ENCODE peak calls at places on chromosome 3, in ten cellular contexts. R, F, X, P, U, D, A, G, E and H are unnamed samples.

GRCh38 chr3:159128628-159129027 is 326.8 kb downstream of the MFSD1 start:
- DNase-seq in G (peak; percentile 63), R (no peak), F (no peak), U (peak; percentile 20), D (peak; percentile 41), X (no peak), E (no peak), P (no peak), A (peak; percentile 42), H (peak; percentile 24)

GRCh38 chr3:8558645-8559044 is 57.0 kb downstream of the LMCD1 start:
- DNase-seq in D (no peak), U (no peak), A (no peak), R (peak; percentile 27), F (no peak), P (no peak), E (no peak), X (no peak), G (peak; percentile 15), H (no peak)

GRCh38 chr3:124919756-124920155 is 14.8 kb downstream of the MUC13 start:
- DNase-seq in X (no peak), D (no peak), F (no peak), G (peak; percentile 35), A (no peak), P (no peak), E (no peak), R (no peak), U (no peak), H (no peak)

GRCh38 chr3:34212671-34213070 is 414.2 kb downstream of the PDCD6IP start:
- DNase-seq in G (peak; percentile 72), D (peak; percentile 69), U (no peak), P (no peak), X (no peak), A (peak; percentile 8), R (no peak), E (peak; percentile 74), F (no peak), H (peak; percentile 76)

GRCh38 chr3:173584834-173585831 is 187.6 kb downstream of the NLGN1 start:
- DNase-seq in P (peak; percentile 51), E (no peak), D (peak; percentile 74), R (peak; percentile 72), U (peak; percentile 15), A (no peak), X (peak; percentile 34), F (peak; percentile 82), G (peak; percentile 79), H (no peak)

GRCh38 chr3:32106929-32107362 is 526 bp downstream of the GPD1L start:
- DNase-seq in U (no peak), F (peak; percentile 32), D (peak; percentile 7), A (no peak), R (peak; percentile 66), X (no peak), G (peak; percentile 7), E (no peak), P (no peak), H (no peak)

GRCh38 chr3:15377961-15378791 is 45.8 kb upstream of the SH3BP5 start:
- DNase-seq in R (peak; percentile 97), A (peak; percentile 88), P (peak; percentile 93), D (peak; percentile 94), U (peak; percentile 72), F (peak; percentile 99), X (peak; percentile 86), E (peak; percentile 94), G (peak; percentile 91), H (peak; percentile 61)

GRCh38 chr3:119221779-119222320 is 18.8 kb downstream of the B4GALT4 start:
- DNase-seq in A (peak; percentile 57), U (peak; percentile 20), D (no peak), G (no peak), X (no peak), E (no peak), F (no peak), R (no peak), P (no peak), H (no peak)

GRCh38 chr3:59809750-59810444 is 760.1 kb upstream of the CFAP20DC start:
- DNase-seq in G (peak; percentile 51), E (no peak), F (peak; percentile 61), P (no peak), R (no peak), A (no peak), U (peak; percentile 12), X (peak; percentile 20), D (peak; percentile 54), H (no peak)

GRCh38 chr3:101902041-101902440 is 52.7 kb downstream of the NFKBIZ start:
- DNase-seq in U (peak; percentile 56), P (no peak), X (no peak), R (no peak), D (peak; percentile 93), F (no peak), E (no peak), A (peak; percentile 84), G (peak; percentile 88), H (peak; percentile 90)

GRCh38 chr3:79286882-79287281 is 480.9 kb downstream of the ROBO1 start:
- DNase-seq in U (no peak), A (no peak), E (no peak), F (no peak), R (no peak), G (peak; percentile 15), D (peak; percentile 14), X (no peak), P (no peak), H (no peak)
- TF ChIP-seq CTCF in U (no peak), A (no peak), E (no peak), F (no peak), R (no peak), G (no peak), D (no peak), X (no peak), P (no peak), H (no peak)

DNA sequence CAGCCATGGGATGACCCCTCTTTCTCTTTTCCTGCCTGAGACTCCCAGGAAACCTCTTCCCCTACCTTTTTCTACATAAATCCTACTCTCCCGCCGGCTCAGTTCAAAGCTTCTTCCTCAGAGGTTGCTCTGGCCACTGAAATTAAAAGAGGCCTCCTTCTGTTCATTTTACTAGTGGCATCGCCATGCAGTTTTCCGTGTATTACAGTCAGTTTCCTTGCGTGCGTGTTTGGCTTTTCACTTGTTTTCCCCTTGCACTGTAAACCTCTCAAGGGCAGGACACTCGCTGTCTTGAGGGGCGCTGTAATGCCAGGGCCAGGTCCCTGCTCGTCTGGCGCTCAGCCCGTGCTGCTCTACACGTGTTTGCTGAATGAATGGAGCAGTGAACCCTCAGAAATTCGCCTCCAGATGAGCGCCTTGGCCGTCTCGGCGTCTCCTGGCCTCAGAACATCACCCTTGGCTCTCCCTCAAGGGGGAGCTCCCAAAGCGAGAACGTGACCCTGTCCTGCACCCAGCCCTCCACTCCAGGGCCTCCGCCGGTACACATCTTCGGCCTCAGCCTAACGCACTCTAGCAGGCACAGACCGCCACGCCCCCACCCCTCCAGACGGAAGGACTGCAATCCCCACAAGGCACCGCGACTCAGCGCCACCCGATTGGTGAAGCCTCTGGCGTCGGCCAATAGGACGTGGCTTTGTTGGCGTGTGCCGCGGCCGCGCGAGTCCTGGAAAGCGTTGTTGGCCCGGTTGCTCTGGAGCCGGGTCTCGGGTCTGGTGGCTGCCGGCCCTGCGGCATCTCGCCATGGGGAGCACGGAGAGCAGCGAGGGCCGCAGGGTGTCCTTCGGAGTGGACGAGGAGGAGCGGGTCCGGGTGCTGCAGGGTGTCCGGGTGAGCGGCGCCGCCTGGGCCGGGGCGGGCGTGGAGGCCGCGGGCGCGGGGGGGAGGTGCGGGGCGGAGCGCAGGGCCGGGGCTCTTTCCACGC is at the start of gene CHCHD6:
- DNase-seq in X (peak; percentile 99), R (peak; percentile 97), P (peak; percentile 98), F (peak; percentile 98), G (peak; percentile 94), A (peak; percentile 80), U (peak; percentile 88), E (peak; percentile 93), D (peak; percentile 93), H (peak; percentile 71)
- TF ChIP-seq CTCF in X (peak; percentile 26), R (no peak), P (no peak), F (peak; percentile 56), G (no peak), A (peak; percentile 26), U (peak; percentile 0), E (no peak), D (no peak), H (peak; percentile 26)

GRCh38 chr3:127003175-127003555 is 20.2 kb downstream of the PLXNA1 start:
- DNase-seq in E (no peak), F (no peak), G (no peak), X (no peak), R (no peak), D (no peak), P (no peak), A (no peak), U (no peak), H (no peak)

GRCh38 chr3:127003601-127004280 is 20.8 kb downstream of the PLXNA1 start:
- DNase-seq in A (no peak), U (no peak), X (no peak), P (no peak), E (no peak), F (no peak), D (no peak), G (no peak), R (no peak), H (no peak)

GRCh38 chr3:127000792-127001191 is 17.9 kb downstream of the PLXNA1 start:
- DNase-seq in G (no peak), F (no peak), X (no peak), E (no peak), R (no peak), D (no peak), P (no peak), U (no peak), A (no peak), H (no peak)

GRCh38 chr3:127001486-127002194 is 18.7 kb downstream of the PLXNA1 start:
- DNase-seq in U (no peak), F (no peak), D (no peak), G (no peak), P (no peak), R (peak; percentile 72), X (no peak), A (no peak), E (no peak), H (no peak)

DNA sequence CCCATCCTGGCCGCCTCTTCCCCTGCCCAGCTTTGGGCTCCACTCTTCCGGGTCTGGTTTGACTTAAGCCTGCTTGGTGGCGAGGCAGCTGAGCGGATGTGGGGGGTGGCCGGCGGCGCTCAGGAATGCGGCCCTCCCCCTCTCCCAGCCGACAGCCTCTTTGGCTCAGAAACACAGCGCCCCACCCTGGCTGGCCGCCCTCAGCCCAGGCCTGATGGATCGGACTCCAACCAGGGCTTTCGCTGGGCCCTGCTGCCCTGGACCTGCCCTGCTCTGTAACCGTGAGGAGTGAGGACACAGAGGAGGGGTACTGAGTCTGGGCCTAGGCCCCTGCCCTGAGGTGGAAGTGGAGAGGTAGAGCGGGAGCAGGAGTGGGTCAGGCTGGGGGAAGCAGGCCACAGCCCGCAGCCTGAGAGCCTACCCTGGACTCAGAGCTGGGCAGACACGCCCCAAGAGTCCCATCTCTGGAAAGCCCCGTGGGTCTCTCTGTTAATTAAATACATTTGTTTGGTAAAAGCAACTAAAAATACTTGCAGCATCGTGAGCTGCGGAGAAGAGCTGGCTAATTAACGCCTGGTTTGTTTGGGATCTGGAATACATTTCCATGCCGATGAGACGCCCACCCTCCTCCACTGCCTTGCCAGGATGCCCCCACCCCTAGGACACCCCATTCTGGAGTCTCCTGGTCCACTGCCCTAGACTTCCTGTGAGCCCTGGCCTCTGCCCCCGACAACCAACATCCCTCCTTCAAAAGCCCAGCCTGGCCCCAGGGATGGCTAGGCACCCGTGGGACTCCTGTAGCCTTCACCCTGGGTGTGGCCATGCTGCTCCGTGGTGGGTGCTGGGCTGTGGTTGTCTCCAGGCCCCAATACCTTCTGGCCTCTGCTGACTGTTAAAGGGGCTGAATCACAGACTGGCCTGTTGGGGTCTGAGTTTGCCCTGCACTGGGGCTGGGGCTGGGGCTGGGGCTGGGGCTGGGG is 19.6 kb downstream of the PLXNA1 start:
- DNase-seq in D (peak; percentile 93), U (peak; percentile 86), R (peak; percentile 93), E (peak; percentile 81), X (peak; percentile 81), A (peak; percentile 70), G (peak; percentile 93), F (peak; percentile 95), P (peak; percentile 90), H (peak; percentile 55)
- TF ChIP-seq CTCF in D (peak; percentile 74), U (peak; percentile 60), R (peak; percentile 35), E (no peak), X (peak; percentile 47), A (peak; percentile 75), G (no peak), F (peak; percentile 77), P (peak; percentile 60), H (peak; percentile 86)

GRCh38 chr3:169624533-169624972 is 39.0 kb downstream of the MECOM start:
- DNase-seq in A (no peak), E (no peak), X (peak; percentile 40), F (no peak), D (no peak), P (no peak), G (peak; percentile 21), R (no peak), U (no peak), H (no peak)
- TF ChIP-seq CTCF in A (no peak), E (no peak), X (peak; percentile 20), F (no peak), D (no peak), P (no peak), G (no peak), R (no peak), U (no peak), H (no peak)